ENCODE peak calls at places on chromosomes 7 and 10, in nine cellular contexts. C is foreskin fibroblast; K is pancreas; T is amniotic epithelial cell; M is BJ; R is activated CD8-positive, alpha-beta memory T cell treated with anti-CD3 and anti-CD28 coated beads, Interleukin-2, amount 50 U/mL, for 48 hours; A is trophoblast cell; E is activated CD4-positive, alpha-beta T cell treated with anti-CD3 and anti-CD28 coated beads, Interleukin-2, amount 50 U/mL, for 1 hour; G is kidney. D is an unnamed sample.

GRCh38 chr7:158484801-158485531 is 102.7 kb downstream of the PTPRN2 start:
- DNase-seq in T (no peak), G (peak), R (no peak), M (no peak), A (no peak), C (no peak), E (no peak), K (no peak), D (no peak)

GRCh38 chr10:47041401-47042198 is 130.4 kb downstream of the PTPN20 start:
- DNase-seq in A (no peak), C (no peak), K (no peak), G (no peak), T (no peak), M (no peak), E (no peak), R (no peak), D (no peak)

GRCh38 chr10:69958232-69958902 is 94.3 kb upstream of the MACROH2A2 start:
- DNase-seq in T (peak), A (peak), K (no peak), E (no peak), M (no peak), R (peak), C (no peak), G (no peak), D (no peak)

GRCh38 chr10:5775705-5776104 is 37.5 kb downstream of the GDI2 start:
- DNase-seq in R (peak), K (no peak), T (no peak), G (peak), A (no peak), E (peak), M (no peak), C (no peak), D (no peak)

GRCh38 chr7:93021748-93022147 is 96.0 kb downstream of the SAMD9 start:
- DNase-seq in M (no peak), K (no peak), G (no peak), A (no peak), R (no peak), T (no peak), E (no peak), C (no peak), D (no peak)

GRCh38 chr7:3267928-3268690 is 32.9 kb upstream of the SDK1 start:
- DNase-seq in A (no peak), K (no peak), M (peak), T (peak), C (peak), E (no peak), R (no peak), G (no peak), D (no peak)

GRCh38 chr10:130300608-130301025 is 164.4 kb downstream of the GLRX3 start:
- DNase-seq in G (peak), E (peak), T (peak), R (no peak), A (no peak), C (peak), M (no peak), K (no peak), D (no peak)

GRCh38 chr7:46463170-46463569 is 542.1 kb upstream of the IGFBP3 start:
- DNase-seq in K (no peak), A (no peak), G (no peak), T (no peak), C (no peak), R (no peak), E (no peak), M (no peak), D (no peak)

GRCh38 chr10:31581741-31582323 is 262.8 kb downstream of the ZEB1 start:
- DNase-seq in R (no peak), T (no peak), M (no peak), A (peak), C (no peak), E (no peak), G (no peak), K (no peak), D (no peak)

D was measured in left colon.